ENCODE peak calls at places on chromosome 19, in seven cellular contexts. A is mesendoderm, E is keratinocyte, Y is GM23248, S is cardiac muscle cell, P is right cardiac atrium, R is heart left ventricle. M is an unnamed sample. For H3K4me1, the result is how much of the 10 kb centered on the place peaks cover.

GRCh38 chr19:45919678-45920077 is 5.1 kb upstream of the NANOS2 start:
- DNase-seq in A (no peak), S (no peak), P (no peak), Y (no peak), R (no peak), E (no peak), M (no peak)

GRCh38 chr19:39645800-39646411 is 9.8 kb upstream of the LGALS16 start:
- DNase-seq in A (peak), R (no peak), S (peak), E (no peak), Y (peak), P (no peak), M (no peak)

GRCh38 chr19:36152061-36152885 is at the start of gene COX7A1:
- DNase-seq in Y (peak), S (peak), P (peak), A (no peak), R (peak), E (no peak), M (no peak)

GRCh38 chr19:52716578-52716977 is 18.3 kb downstream of the ZNF611 start:
- DNase-seq in S (no peak), E (no peak), R (no peak), Y (no peak), A (peak), P (no peak), M (no peak)

GRCh38 chr19:9043524-9043923 is 33.3 kb upstream of the MUC16 start:
- DNase-seq in E (no peak), R (no peak), A (peak), Y (no peak), P (no peak), S (no peak), M (no peak)

GRCh38 chr19:17902701-17903100 is 30.1 kb upstream of the CCDC124 start:
- DNase-seq in Y (peak), R (no peak), S (peak), P (no peak), A (no peak), E (peak), M (no peak)

GRCh38 chr19:8814176-8814575 is 17.9 kb downstream of the ZNF558 start:
- DNase-seq in R (no peak), S (no peak), E (no peak), P (no peak), Y (no peak), A (no peak), M (no peak)

GRCh38 chr19:18464646-18465045 is 26.7 kb upstream of the ISYNA1 start:
- DNase-seq in P (peak), Y (peak), R (peak), A (no peak), S (peak), E (no peak), M (no peak)

DNA sequence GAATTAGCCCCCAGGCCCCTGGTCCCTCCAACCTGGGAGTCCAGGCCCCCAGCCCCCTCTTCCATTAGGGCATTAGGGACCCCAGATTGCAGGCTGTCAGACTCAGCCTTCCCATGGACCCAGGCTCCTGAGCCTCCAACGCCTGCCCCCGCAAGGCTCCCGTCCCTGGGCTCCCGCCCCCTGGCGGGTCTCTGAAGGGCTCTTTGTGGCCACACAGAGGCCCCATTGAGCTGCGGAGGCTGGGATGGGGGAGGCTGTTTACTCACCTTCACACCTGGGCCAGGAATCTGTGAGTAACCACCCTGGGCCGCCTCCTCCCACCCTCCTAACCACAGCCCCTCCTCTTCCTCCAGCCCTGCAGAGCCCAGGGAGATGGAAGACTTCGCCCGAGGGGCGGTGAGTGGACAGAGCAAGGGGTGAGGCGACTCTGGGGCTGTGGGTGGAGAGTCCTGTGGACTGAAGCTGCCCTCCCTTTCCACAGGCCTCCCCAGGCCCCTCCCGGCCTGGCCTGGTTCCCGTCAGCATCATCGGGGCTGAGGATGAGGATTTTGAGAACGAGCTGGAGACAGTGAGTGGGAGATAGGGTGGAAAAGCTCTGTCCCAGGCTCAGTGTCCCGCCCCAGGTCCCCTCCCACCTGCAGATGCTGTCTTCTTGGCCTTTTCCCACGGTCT is 4.9 kb downstream of the ARHGEF1 start:
- DNase-seq in A (peak), P (no peak), E (peak), R (no peak), Y (peak), S (peak), M (peak)
- H3K4me1 ChIP-seq in A (under half), P (under half), E (under half), R (under half), Y (under half), S (under half), M (half or more)

GRCh38 chr19:14161305-14161704 is 24.9 kb upstream of the ASF1B start:
- DNase-seq in S (no peak), E (no peak), P (no peak), R (no peak), Y (no peak), A (no peak), M (no peak)
- H3K4me1 ChIP-seq in S (under half), E (under half), P (under half), R (under half), Y (under half), A (under half), M (under half)

DNA sequence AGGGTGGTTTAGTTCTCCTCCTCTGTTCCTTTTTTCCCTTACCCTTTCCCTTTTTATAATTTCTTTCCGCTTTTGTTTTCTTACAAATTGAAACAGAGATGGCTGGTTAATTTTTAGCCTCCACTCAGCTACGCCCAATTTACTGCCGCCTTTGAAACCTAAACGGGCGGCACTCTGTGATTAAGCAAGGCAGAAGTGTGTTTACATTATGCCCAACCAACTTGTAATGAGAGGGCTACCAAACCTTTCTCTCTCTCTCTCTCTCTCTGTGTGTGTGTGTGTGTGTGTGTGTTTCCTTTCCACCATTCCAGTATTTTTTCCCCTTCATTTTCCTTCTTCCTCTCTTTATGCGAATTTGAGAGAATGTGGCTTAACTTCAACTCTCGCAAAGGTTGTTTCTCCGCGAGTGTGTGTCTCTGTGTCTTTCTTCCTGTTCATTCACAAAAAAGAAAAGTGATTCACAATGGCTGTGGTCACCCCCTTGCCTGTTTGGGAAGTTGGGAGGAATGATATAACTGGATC is 31.3 kb downstream of the NFIX start:
- DNase-seq in Y (peak), R (no peak), A (no peak), P (no peak), S (peak), E (no peak), M (no peak)
- H3K4me1 ChIP-seq in Y (half or more), R (under half), A (under half), P (under half), S (under half), E (half or more), M (under half)

GRCh38 chr19:44746946-44747738 is 1.4 kb upstream of the BCL3 start:
- DNase-seq in Y (peak), R (peak), A (peak), S (peak), P (peak), E (peak), M (peak)
- H3K4me1 ChIP-seq in Y (under half), R (under half), A (under half), S (under half), P (under half), E (under half), M (under half)

GRCh38 chr19:6576869-6577281 is 14.1 kb downstream of the CD70 start:
- DNase-seq in S (no peak), R (no peak), E (no peak), Y (no peak), A (no peak), P (no peak), M (no peak)

GRCh38 chr19:6579450-6580178 is 11.3 kb downstream of the CD70 start:
- DNase-seq in S (no peak), Y (no peak), A (no peak), E (no peak), R (no peak), P (no peak), M (no peak)

GRCh38 chr19:6586056-6586455 is 4.9 kb downstream of the CD70 start:
- DNase-seq in R (no peak), P (no peak), A (no peak), S (no peak), Y (no peak), E (no peak), M (no peak)

GRCh38 chr19:6577410-6578125 is 13.4 kb downstream of the CD70 start:
- DNase-seq in R (no peak), P (no peak), S (no peak), E (peak), A (no peak), Y (no peak), M (no peak)

DNA sequence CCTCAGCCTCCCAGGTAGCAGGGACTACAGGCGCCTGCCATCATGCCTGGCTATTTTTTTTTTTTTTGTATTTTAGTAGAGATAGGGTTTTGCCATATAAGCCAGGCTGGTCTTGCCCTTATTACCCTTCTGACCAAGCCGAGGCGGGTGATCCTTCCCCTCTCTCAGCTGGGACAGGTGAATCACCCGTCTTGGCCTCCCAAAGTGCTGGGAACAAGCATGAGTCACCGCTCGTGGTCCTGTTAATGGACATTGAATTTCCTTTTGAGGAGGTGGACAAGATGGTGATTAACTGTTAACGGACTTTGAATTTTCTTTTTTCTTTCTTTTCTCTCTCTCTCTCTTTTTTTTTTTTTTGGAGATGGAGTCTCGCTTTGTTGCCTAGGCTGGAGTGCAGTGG is 10.6 kb downstream of the CD70 start:
- DNase-seq in R (no peak), A (no peak), E (no peak), S (peak), Y (peak), P (no peak), M (no peak)
- H3K4me1 ChIP-seq in R (under half), A (under half), E (under half), S (under half), Y (under half), P (under half), M (under half)

GRCh38 chr19:55633866-55634265 is 6.9 kb upstream of the ZNF580 start:
- DNase-seq in P (no peak), S (no peak), R (no peak), E (no peak), Y (no peak), A (no peak), M (no peak)

GRCh38 chr19:55636723-55637122 is 4.1 kb upstream of the ZNF580 start:
- DNase-seq in E (no peak), P (no peak), A (no peak), Y (no peak), R (no peak), S (no peak), M (no peak)

GRCh38 chr19:55635856-55636440 is 4.9 kb upstream of the ZNF580 start:
- DNase-seq in P (no peak), Y (peak), E (no peak), A (no peak), S (no peak), R (no peak), M (no peak)

GRCh38 chr19:55635334-55635717 is 5.5 kb upstream of the ZNF580 start:
- DNase-seq in E (no peak), R (no peak), A (no peak), Y (peak), S (no peak), P (no peak), M (no peak)

GRCh38 chr19:55632463-55632834 is 8.1 kb upstream of the ZNF784 start:
- DNase-seq in P (peak), S (peak), A (peak), E (peak), R (peak), Y (peak), M (peak)
- H3K4me1 ChIP-seq in P (under half), S (under half), A (under half), E (under half), R (under half), Y (under half), M (under half)

GRCh38 chr19:41869374-41869955 is 7.6 kb upstream of the CD79A start:
- DNase-seq in S (no peak), P (no peak), R (no peak), E (no peak), Y (no peak), A (no peak), M (no peak)
- H3K4me1 ChIP-seq in S (under half), P (under half), R (under half), E (under half), Y (under half), A (under half), M (half or more)

DNA sequence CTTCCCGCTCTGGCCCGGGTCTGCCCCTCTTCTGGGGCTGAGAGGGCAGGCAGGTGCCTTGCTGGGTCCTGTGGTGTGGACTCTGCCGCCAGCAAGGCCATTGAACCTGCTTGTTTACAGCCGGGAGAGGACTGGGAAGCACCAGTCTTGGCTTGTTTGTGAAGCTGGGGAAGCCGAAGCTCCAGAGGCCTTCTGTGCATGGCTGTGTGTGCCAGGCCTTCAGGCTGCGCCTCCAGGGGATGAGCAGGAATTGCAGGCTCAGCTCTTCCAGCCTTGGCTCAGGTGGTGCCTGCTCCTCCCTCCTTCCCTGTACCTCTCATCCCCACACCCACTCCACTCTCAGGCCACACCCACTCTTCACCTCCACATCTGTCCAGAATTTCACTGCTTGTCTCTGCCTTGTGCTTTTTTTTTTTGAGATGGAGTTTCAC is 17.5 kb downstream of the NDUFB7 start:
- DNase-seq in E (no peak), P (no peak), A (peak), S (no peak), R (no peak), Y (no peak), M (no peak)
- H3K4me1 ChIP-seq in E (half or more), P (under half), A (under half), S (under half), R (under half), Y (under half), M (under half)

DNA sequence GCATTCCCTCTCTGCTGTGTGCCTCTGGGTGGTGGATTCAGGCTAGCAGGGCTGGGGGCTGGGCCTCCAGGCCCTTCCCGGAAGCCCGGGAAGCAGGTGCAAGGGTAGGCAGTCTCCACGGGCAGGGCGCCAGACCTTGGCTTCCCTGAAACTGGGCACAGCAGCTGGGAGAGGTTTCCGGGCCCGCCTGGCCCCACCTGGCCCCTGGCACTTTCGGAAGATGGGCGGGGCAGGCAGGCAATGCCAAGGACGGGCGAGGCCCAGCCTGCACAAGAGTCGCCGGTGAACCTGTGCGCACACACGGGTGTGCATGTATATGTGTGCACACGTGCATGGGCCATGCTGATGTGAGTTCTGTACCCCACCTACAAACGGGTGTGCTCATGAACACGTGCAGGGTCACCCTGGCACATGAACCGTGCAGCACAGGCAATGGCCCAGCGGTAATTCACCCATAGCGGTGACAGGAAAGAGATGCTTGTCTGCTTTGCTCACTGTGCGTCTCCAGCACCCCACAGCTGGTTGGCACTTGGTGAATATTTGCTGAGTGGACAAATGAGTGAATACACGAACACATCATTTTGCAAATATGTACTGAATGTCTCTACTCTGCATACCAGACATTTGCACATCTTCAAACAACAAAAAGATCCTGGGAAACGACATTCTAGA is 15.3 kb downstream of the GADD45B start:
- DNase-seq in A (no peak), Y (peak), S (peak), P (no peak), R (no peak), E (no peak), M (no peak)
- H3K4me1 ChIP-seq in A (under half), Y (under half), S (under half), P (under half), R (under half), E (under half), M (under half)

M was measured in CD8-positive, alpha-beta memory T cell.